ENCODE peak calls at places on chromosomes 16 and 17, in five cellular contexts. One of them, this sample, is unnamed.

GRCh38 chr17:82734987-82735866 is at the start of gene FN3K:
- DNase-seq in H9: peak
- DNase-seq in mesenchymal stem cell: peak
- DNase-seq in H1: no peak
- DNase-seq in trophoblast cell: peak
- DNase-seq in this sample: peak

GRCh38 chr17:8016632-8017424 is 14.4 kb downstream of the GUCY2D start:
- DNase-seq in H9: peak
- DNase-seq in mesenchymal stem cell: peak
- DNase-seq in H1: peak
- DNase-seq in trophoblast cell: peak
- DNase-seq in this sample: peak

GRCh38 chr17:40699359-40699758 is 4.2 kb downstream of the KRT24 start:
- DNase-seq in H9: no peak
- DNase-seq in mesenchymal stem cell: no peak
- DNase-seq in H1: no peak
- DNase-seq in trophoblast cell: peak
- DNase-seq in this sample: no peak

GRCh38 chr17:81245024-81245664 is 6.0 kb downstream of the NDUFAF8 start:
- DNase-seq in H9: no peak
- DNase-seq in mesenchymal stem cell: no peak
- DNase-seq in H1: no peak
- DNase-seq in trophoblast cell: no peak
- DNase-seq in this sample: no peak

GRCh38 chr17:28494445-28495188 is 11.5 kb upstream of the FOXN1 start:
- DNase-seq in H9: peak
- DNase-seq in mesenchymal stem cell: peak
- DNase-seq in H1: peak
- DNase-seq in trophoblast cell: peak
- DNase-seq in this sample: peak

GRCh38 chr16:2584742-2585650 is 47.2 kb downstream of the PDPK1 start:
- DNase-seq in H9: no peak
- DNase-seq in mesenchymal stem cell: no peak
- DNase-seq in H1: no peak
- DNase-seq in trophoblast cell: no peak
- DNase-seq in this sample: no peak

GRCh38 chr17:43543771-43544575 is 2.2 kb downstream of the ETV4 start:
- DNase-seq in H9: peak
- DNase-seq in mesenchymal stem cell: no peak
- DNase-seq in H1: no peak
- DNase-seq in trophoblast cell: no peak
- DNase-seq in this sample: no peak

GRCh38 chr17:43755389-43755875 is 3.2 kb downstream of the SOST start:
- DNase-seq in H9: peak
- DNase-seq in mesenchymal stem cell: peak
- DNase-seq in H1: peak
- DNase-seq in trophoblast cell: no peak
- DNase-seq in this sample: peak

GRCh38 chr17:69417545-69418483 is 3.3 kb downstream of the MAP2K6 start:
- DNase-seq in H9: no peak
- DNase-seq in mesenchymal stem cell: no peak
- DNase-seq in H1: no peak
- DNase-seq in trophoblast cell: no peak
- DNase-seq in this sample: no peak

GRCh38 chr17:27153005-27153404 is 140.9 kb upstream of the WSB1 start:
- DNase-seq in H9: no peak
- DNase-seq in mesenchymal stem cell: no peak
- DNase-seq in H1: no peak
- DNase-seq in trophoblast cell: no peak
- DNase-seq in this sample: no peak

GRCh38 chr17:60618854-60619253 is 18.9 kb downstream of the PPM1D start:
- DNase-seq in H9: no peak
- DNase-seq in mesenchymal stem cell: no peak
- DNase-seq in H1: no peak
- DNase-seq in trophoblast cell: no peak
- DNase-seq in this sample: no peak

GRCh38 chr16:79534143-79534542 is 66.4 kb downstream of the MAF start:
- DNase-seq in H9: no peak
- DNase-seq in mesenchymal stem cell: no peak
- DNase-seq in H1: no peak
- DNase-seq in trophoblast cell: no peak
- DNase-seq in this sample: no peak

GRCh38 chr17:28982191-28982793 is 23.5 kb downstream of the SEZ6 start:
- DNase-seq in H9: no peak
- DNase-seq in mesenchymal stem cell: peak
- DNase-seq in H1: no peak
- DNase-seq in trophoblast cell: peak
- DNase-seq in this sample: no peak

GRCh38 chr17:50917418-50917743 is 51.2 kb upstream of the TOB1 start:
- DNase-seq in H9: peak
- DNase-seq in mesenchymal stem cell: no peak
- DNase-seq in H1: no peak
- DNase-seq in trophoblast cell: no peak
- DNase-seq in this sample: no peak

GRCh38 chr17:44444735-44445105 is 55.3 kb upstream of the ITGA2B start:
- DNase-seq in H9: no peak
- DNase-seq in mesenchymal stem cell: peak
- DNase-seq in H1: no peak
- DNase-seq in trophoblast cell: no peak
- DNase-seq in this sample: no peak

GRCh38 chr17:28701987-28702751 is 9.5 kb downstream of the PROCA1 start:
- DNase-seq in H9: no peak
- DNase-seq in mesenchymal stem cell: no peak
- DNase-seq in H1: no peak
- DNase-seq in trophoblast cell: no peak
- DNase-seq in this sample: no peak

GRCh38 chr17:77580531-77580930 is 378.0 kb upstream of the TNRC6C start:
- DNase-seq in H9: no peak
- DNase-seq in mesenchymal stem cell: no peak
- DNase-seq in H1: no peak
- DNase-seq in trophoblast cell: no peak
- DNase-seq in this sample: no peak

GRCh38 chr16:57192720-57193486 is 6.8 kb downstream of the RSPRY1 start:
- DNase-seq in H9: no peak
- DNase-seq in mesenchymal stem cell: peak
- DNase-seq in H1: no peak
- DNase-seq in trophoblast cell: no peak
- DNase-seq in this sample: no peak

GRCh38 chr16:10629592-10629963 is 49.2 kb upstream of the EMP2 start:
- DNase-seq in H9: peak
- DNase-seq in mesenchymal stem cell: no peak
- DNase-seq in H1: no peak
- DNase-seq in trophoblast cell: no peak
- DNase-seq in this sample: no peak

GRCh38 chr17:77002103-77003045 is 134.2 kb downstream of the MGAT5B start:
- DNase-seq in H9: no peak
- DNase-seq in mesenchymal stem cell: peak
- DNase-seq in H1: peak
- DNase-seq in trophoblast cell: peak
- DNase-seq in this sample: peak

GRCh38 chr16:82995927-82996441 is 369.2 kb downstream of the CDH13 start:
- DNase-seq in H9: no peak
- DNase-seq in mesenchymal stem cell: peak
- DNase-seq in H1: no peak
- DNase-seq in trophoblast cell: no peak
- DNase-seq in this sample: no peak
- H2AFZ ChIP-seq in H9: no peak
- H2AFZ ChIP-seq in mesenchymal stem cell: no peak
- H2AFZ ChIP-seq in H1: no peak
- H2AFZ ChIP-seq in trophoblast cell: no peak
- H2AFZ ChIP-seq in this sample: no peak

GRCh38 chr17:4735825-4736651 is 3.6 kb upstream of the ZMYND15 start:
- DNase-seq in H9: no peak
- DNase-seq in mesenchymal stem cell: no peak
- DNase-seq in H1: no peak
- DNase-seq in trophoblast cell: peak
- DNase-seq in this sample: no peak
- H2BK12ac ChIP-seq in H9: no peak
- H2BK12ac ChIP-seq in mesenchymal stem cell: no peak
- H2BK12ac ChIP-seq in H1: no peak
- H2BK12ac ChIP-seq in trophoblast cell: no peak
- H2BK12ac ChIP-seq in this sample: no peak

GRCh38 chr16:24652803-24653202 is 76.6 kb upstream of the TNRC6A start:
- DNase-seq in H9: no peak
- DNase-seq in mesenchymal stem cell: no peak
- DNase-seq in H1: no peak
- DNase-seq in trophoblast cell: no peak
- DNase-seq in this sample: no peak
- H4K8ac ChIP-seq in H9: no peak
- H4K8ac ChIP-seq in mesenchymal stem cell: no peak
- H4K8ac ChIP-seq in H1: no peak
- H4K8ac ChIP-seq in trophoblast cell: no peak
- H4K8ac ChIP-seq in this sample: no peak

GRCh38 chr16:85524365-85524629 is 88.8 kb upstream of the GSE1 start:
- DNase-seq in H9: no peak
- DNase-seq in mesenchymal stem cell: no peak
- DNase-seq in H1: no peak
- DNase-seq in trophoblast cell: peak
- DNase-seq in this sample: no peak

GRCh38 chr16:85525464-85526117 is 87.5 kb upstream of the GSE1 start:
- DNase-seq in H9: no peak
- DNase-seq in mesenchymal stem cell: no peak
- DNase-seq in H1: no peak
- DNase-seq in trophoblast cell: peak
- DNase-seq in this sample: no peak

GRCh38 chr16:85526132-85526731 is 86.9 kb upstream of the GSE1 start:
- DNase-seq in H9: no peak
- DNase-seq in mesenchymal stem cell: no peak
- DNase-seq in H1: no peak
- DNase-seq in trophoblast cell: peak
- DNase-seq in this sample: no peak

GRCh38 chr16:85523602-85524364 is 89.3 kb upstream of the GSE1 start:
- DNase-seq in H9: peak
- DNase-seq in mesenchymal stem cell: peak
- DNase-seq in H1: peak
- DNase-seq in trophoblast cell: peak
- DNase-seq in this sample: no peak

DNA sequence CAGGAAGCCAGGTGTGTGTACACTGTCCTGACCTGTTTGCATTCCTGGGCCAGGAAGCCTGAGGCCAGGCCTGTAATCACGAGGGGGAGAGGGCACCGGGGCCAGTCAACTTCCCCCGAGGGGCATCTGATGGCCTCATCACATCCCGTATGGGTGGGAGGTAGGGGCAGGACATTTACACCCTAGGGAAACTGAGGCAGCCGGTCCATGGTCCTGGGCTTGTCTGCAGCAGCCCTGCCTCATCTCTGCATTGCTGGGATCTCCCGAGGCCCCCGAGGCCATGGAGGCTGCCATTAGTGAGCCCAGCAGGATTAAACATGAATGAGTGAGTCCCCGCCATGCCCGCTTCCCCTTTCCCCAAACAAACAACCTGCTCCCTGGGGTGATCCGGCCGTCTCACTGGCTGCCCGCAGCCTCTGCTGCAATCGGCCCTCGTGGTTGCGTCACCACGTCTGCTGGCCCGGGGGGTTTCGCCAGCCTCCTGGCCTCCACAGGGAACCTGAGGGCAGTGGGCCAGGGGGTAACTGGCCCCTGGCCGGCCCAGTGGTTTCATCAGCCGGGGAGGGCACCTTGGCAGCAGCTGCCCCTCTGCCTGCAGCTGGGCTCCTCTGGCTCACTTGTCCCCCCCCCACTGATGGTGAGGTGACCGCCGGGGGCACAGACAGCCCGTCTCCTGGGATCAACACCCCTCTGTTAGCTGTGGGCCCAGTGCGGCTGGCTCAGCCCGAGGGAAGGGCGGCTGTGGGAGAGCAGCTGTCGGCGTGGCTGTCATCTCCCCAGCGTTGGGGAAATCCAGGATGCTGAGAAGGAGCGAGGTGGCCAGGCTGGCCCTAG is 88.3 kb upstream of the GSE1 start:
- DNase-seq in H9: no peak
- DNase-seq in mesenchymal stem cell: peak
- DNase-seq in H1: no peak
- DNase-seq in trophoblast cell: peak
- DNase-seq in this sample: no peak
- H2AFZ ChIP-seq in H9: no peak
- H2AFZ ChIP-seq in mesenchymal stem cell: no peak
- H2AFZ ChIP-seq in H1: no peak
- H2AFZ ChIP-seq in trophoblast cell: peak
- H2AFZ ChIP-seq in this sample: no peak